ENCODE peak calls at places on chromosomes 11 and 22, in eight cellular contexts. One of them, this sample, is unnamed.

GRCh38 chr22:44175676-44176075 is 5.0 kb upstream of the PARVG start:
- DNase-seq in HCT116: no peak
- DNase-seq in fibroblast of mammary gland: no peak
- DNase-seq in stimulated activated effector memory CD8-positive, alpha-beta T cell treated with anti-CD3 and anti-CD28 coated beads, Interleukin-12 subunit alpha, Interleukin-12 subunit beta, amount 100 ng/mL, for 72 hours: no peak
- DNase-seq in hepatic stellate cell: no peak
- DNase-seq in Daoy: no peak
- DNase-seq in choroid plexus epithelial cell: no peak
- DNase-seq in WTC11: no peak
- DNase-seq in this sample: no peak

GRCh38 chr11:69909561-69910518 is 90.6 kb upstream of the FGF3 start:
- DNase-seq in HCT116: no peak
- DNase-seq in fibroblast of mammary gland: no peak
- DNase-seq in stimulated activated effector memory CD8-positive, alpha-beta T cell treated with anti-CD3 and anti-CD28 coated beads, Interleukin-12 subunit alpha, Interleukin-12 subunit beta, amount 100 ng/mL, for 72 hours: no peak
- DNase-seq in hepatic stellate cell: peak
- DNase-seq in Daoy: no peak
- DNase-seq in choroid plexus epithelial cell: peak
- DNase-seq in WTC11: peak
- DNase-seq in this sample: no peak

GRCh38 chr22:19878461-19879247 is 24.0 kb upstream of the GNB1L start:
- DNase-seq in HCT116: no peak
- DNase-seq in fibroblast of mammary gland: peak
- DNase-seq in stimulated activated effector memory CD8-positive, alpha-beta T cell treated with anti-CD3 and anti-CD28 coated beads, Interleukin-12 subunit alpha, Interleukin-12 subunit beta, amount 100 ng/mL, for 72 hours: no peak
- DNase-seq in hepatic stellate cell: peak
- DNase-seq in Daoy: no peak
- DNase-seq in choroid plexus epithelial cell: peak
- DNase-seq in WTC11: peak
- DNase-seq in this sample: no peak

GRCh38 chr11:125663910-125664309 is 16.7 kb downstream of the ACRV1 start:
- DNase-seq in HCT116: no peak
- DNase-seq in fibroblast of mammary gland: no peak
- DNase-seq in stimulated activated effector memory CD8-positive, alpha-beta T cell treated with anti-CD3 and anti-CD28 coated beads, Interleukin-12 subunit alpha, Interleukin-12 subunit beta, amount 100 ng/mL, for 72 hours: no peak
- DNase-seq in hepatic stellate cell: no peak
- DNase-seq in Daoy: no peak
- DNase-seq in choroid plexus epithelial cell: peak
- DNase-seq in WTC11: no peak
- DNase-seq in this sample: no peak

GRCh38 chr11:87290304-87290922 is 252.7 kb downstream of the TMEM135 start:
- DNase-seq in HCT116: peak
- DNase-seq in fibroblast of mammary gland: peak
- DNase-seq in stimulated activated effector memory CD8-positive, alpha-beta T cell treated with anti-CD3 and anti-CD28 coated beads, Interleukin-12 subunit alpha, Interleukin-12 subunit beta, amount 100 ng/mL, for 72 hours: no peak
- DNase-seq in hepatic stellate cell: peak
- DNase-seq in Daoy: peak
- DNase-seq in choroid plexus epithelial cell: peak
- DNase-seq in WTC11: no peak
- DNase-seq in this sample: peak

GRCh38 chr22:37601203-37601539 is 7.5 kb upstream of the GGA1 start:
- DNase-seq in HCT116: no peak
- DNase-seq in fibroblast of mammary gland: no peak
- DNase-seq in stimulated activated effector memory CD8-positive, alpha-beta T cell treated with anti-CD3 and anti-CD28 coated beads, Interleukin-12 subunit alpha, Interleukin-12 subunit beta, amount 100 ng/mL, for 72 hours: no peak
- DNase-seq in hepatic stellate cell: no peak
- DNase-seq in Daoy: no peak
- DNase-seq in choroid plexus epithelial cell: no peak
- DNase-seq in WTC11: no peak
- DNase-seq in this sample: no peak

GRCh38 chr11:2892215-2893020 is 6.8 kb upstream of the CDKN1C start:
- DNase-seq in HCT116: no peak
- DNase-seq in fibroblast of mammary gland: peak
- DNase-seq in stimulated activated effector memory CD8-positive, alpha-beta T cell treated with anti-CD3 and anti-CD28 coated beads, Interleukin-12 subunit alpha, Interleukin-12 subunit beta, amount 100 ng/mL, for 72 hours: peak
- DNase-seq in hepatic stellate cell: peak
- DNase-seq in Daoy: peak
- DNase-seq in choroid plexus epithelial cell: peak
- DNase-seq in WTC11: peak
- DNase-seq in this sample: no peak

GRCh38 chr11:123251656-123252344 is 56.8 kb upstream of the CLMP start:
- DNase-seq in HCT116: no peak
- DNase-seq in fibroblast of mammary gland: peak
- DNase-seq in stimulated activated effector memory CD8-positive, alpha-beta T cell treated with anti-CD3 and anti-CD28 coated beads, Interleukin-12 subunit alpha, Interleukin-12 subunit beta, amount 100 ng/mL, for 72 hours: no peak
- DNase-seq in hepatic stellate cell: no peak
- DNase-seq in Daoy: no peak
- DNase-seq in choroid plexus epithelial cell: peak
- DNase-seq in WTC11: no peak
- DNase-seq in this sample: no peak

GRCh38 chr22:28951969-28952521 is 68.7 kb downstream of the ZNRF3 start:
- DNase-seq in HCT116: no peak
- DNase-seq in fibroblast of mammary gland: peak
- DNase-seq in stimulated activated effector memory CD8-positive, alpha-beta T cell treated with anti-CD3 and anti-CD28 coated beads, Interleukin-12 subunit alpha, Interleukin-12 subunit beta, amount 100 ng/mL, for 72 hours: no peak
- DNase-seq in hepatic stellate cell: peak
- DNase-seq in Daoy: no peak
- DNase-seq in choroid plexus epithelial cell: peak
- DNase-seq in WTC11: peak
- DNase-seq in this sample: no peak

GRCh38 chr11:35337136-35337918 is 82.0 kb downstream of the SLC1A2 start:
- DNase-seq in HCT116: peak
- DNase-seq in fibroblast of mammary gland: peak
- DNase-seq in stimulated activated effector memory CD8-positive, alpha-beta T cell treated with anti-CD3 and anti-CD28 coated beads, Interleukin-12 subunit alpha, Interleukin-12 subunit beta, amount 100 ng/mL, for 72 hours: peak
- DNase-seq in hepatic stellate cell: peak
- DNase-seq in Daoy: peak
- DNase-seq in choroid plexus epithelial cell: peak
- DNase-seq in WTC11: no peak
- DNase-seq in this sample: no peak

GRCh38 chr22:47011131-47011854 is 248.8 kb downstream of the TBC1D22A start:
- DNase-seq in HCT116: no peak
- DNase-seq in fibroblast of mammary gland: no peak
- DNase-seq in stimulated activated effector memory CD8-positive, alpha-beta T cell treated with anti-CD3 and anti-CD28 coated beads, Interleukin-12 subunit alpha, Interleukin-12 subunit beta, amount 100 ng/mL, for 72 hours: no peak
- DNase-seq in hepatic stellate cell: no peak
- DNase-seq in Daoy: no peak
- DNase-seq in choroid plexus epithelial cell: no peak
- DNase-seq in WTC11: no peak
- DNase-seq in this sample: no peak

GRCh38 chr11:37942081-37942480 is 1344.0 kb upstream of the RAG2 start:
- DNase-seq in HCT116: no peak
- DNase-seq in fibroblast of mammary gland: no peak
- DNase-seq in stimulated activated effector memory CD8-positive, alpha-beta T cell treated with anti-CD3 and anti-CD28 coated beads, Interleukin-12 subunit alpha, Interleukin-12 subunit beta, amount 100 ng/mL, for 72 hours: no peak
- DNase-seq in hepatic stellate cell: no peak
- DNase-seq in Daoy: no peak
- DNase-seq in choroid plexus epithelial cell: peak
- DNase-seq in WTC11: no peak
- DNase-seq in this sample: no peak

GRCh38 chr22:42321908-42322561 is 51.6 kb upstream of the TCF20 start:
- DNase-seq in HCT116: no peak
- DNase-seq in fibroblast of mammary gland: peak
- DNase-seq in stimulated activated effector memory CD8-positive, alpha-beta T cell treated with anti-CD3 and anti-CD28 coated beads, Interleukin-12 subunit alpha, Interleukin-12 subunit beta, amount 100 ng/mL, for 72 hours: no peak
- DNase-seq in hepatic stellate cell: no peak
- DNase-seq in Daoy: no peak
- DNase-seq in choroid plexus epithelial cell: peak
- DNase-seq in WTC11: no peak
- DNase-seq in this sample: no peak

GRCh38 chr22:30869996-30870395 is 98.6 kb downstream of the MORC2 start:
- DNase-seq in HCT116: no peak
- DNase-seq in fibroblast of mammary gland: no peak
- DNase-seq in stimulated activated effector memory CD8-positive, alpha-beta T cell treated with anti-CD3 and anti-CD28 coated beads, Interleukin-12 subunit alpha, Interleukin-12 subunit beta, amount 100 ng/mL, for 72 hours: no peak
- DNase-seq in hepatic stellate cell: no peak
- DNase-seq in Daoy: no peak
- DNase-seq in choroid plexus epithelial cell: no peak
- DNase-seq in WTC11: no peak
- DNase-seq in this sample: no peak

GRCh38 chr22:33958741-33959140 is 38.5 kb upstream of the LARGE1 start:
- DNase-seq in HCT116: no peak
- DNase-seq in fibroblast of mammary gland: no peak
- DNase-seq in stimulated activated effector memory CD8-positive, alpha-beta T cell treated with anti-CD3 and anti-CD28 coated beads, Interleukin-12 subunit alpha, Interleukin-12 subunit beta, amount 100 ng/mL, for 72 hours: no peak
- DNase-seq in hepatic stellate cell: no peak
- DNase-seq in Daoy: no peak
- DNase-seq in choroid plexus epithelial cell: no peak
- DNase-seq in WTC11: no peak
- DNase-seq in this sample: no peak

GRCh38 chr11:96215094-96215782 is 127.8 kb downstream of the MAML2 start:
- DNase-seq in HCT116: no peak
- DNase-seq in fibroblast of mammary gland: peak
- DNase-seq in stimulated activated effector memory CD8-positive, alpha-beta T cell treated with anti-CD3 and anti-CD28 coated beads, Interleukin-12 subunit alpha, Interleukin-12 subunit beta, amount 100 ng/mL, for 72 hours: peak
- DNase-seq in hepatic stellate cell: no peak
- DNase-seq in Daoy: peak
- DNase-seq in choroid plexus epithelial cell: peak
- DNase-seq in WTC11: no peak
- DNase-seq in this sample: no peak

GRCh38 chr22:36541831-36542391 is 12.9 kb upstream of the EIF3D start:
- DNase-seq in HCT116: peak
- DNase-seq in fibroblast of mammary gland: peak
- DNase-seq in stimulated activated effector memory CD8-positive, alpha-beta T cell treated with anti-CD3 and anti-CD28 coated beads, Interleukin-12 subunit alpha, Interleukin-12 subunit beta, amount 100 ng/mL, for 72 hours: peak
- DNase-seq in hepatic stellate cell: peak
- DNase-seq in Daoy: peak
- DNase-seq in choroid plexus epithelial cell: peak
- DNase-seq in WTC11: no peak
- DNase-seq in this sample: no peak

GRCh38 chr11:75184051-75184450 is 33.1 kb downstream of the SLCO2B1 start:
- DNase-seq in HCT116: no peak
- DNase-seq in fibroblast of mammary gland: no peak
- DNase-seq in stimulated activated effector memory CD8-positive, alpha-beta T cell treated with anti-CD3 and anti-CD28 coated beads, Interleukin-12 subunit alpha, Interleukin-12 subunit beta, amount 100 ng/mL, for 72 hours: no peak
- DNase-seq in hepatic stellate cell: no peak
- DNase-seq in Daoy: no peak
- DNase-seq in choroid plexus epithelial cell: no peak
- DNase-seq in WTC11: no peak
- DNase-seq in this sample: no peak

GRCh38 chr11:86061483-86061882 is 7.4 kb downstream of the PICALM start:
- DNase-seq in HCT116: no peak
- DNase-seq in fibroblast of mammary gland: no peak
- DNase-seq in stimulated activated effector memory CD8-positive, alpha-beta T cell treated with anti-CD3 and anti-CD28 coated beads, Interleukin-12 subunit alpha, Interleukin-12 subunit beta, amount 100 ng/mL, for 72 hours: no peak
- DNase-seq in hepatic stellate cell: no peak
- DNase-seq in Daoy: no peak
- DNase-seq in choroid plexus epithelial cell: no peak
- DNase-seq in WTC11: no peak
- DNase-seq in this sample: no peak

GRCh38 chr11:90770007-90770406 is 547.2 kb upstream of the CHORDC1 start:
- DNase-seq in HCT116: no peak
- DNase-seq in fibroblast of mammary gland: no peak
- DNase-seq in stimulated activated effector memory CD8-positive, alpha-beta T cell treated with anti-CD3 and anti-CD28 coated beads, Interleukin-12 subunit alpha, Interleukin-12 subunit beta, amount 100 ng/mL, for 72 hours: no peak
- DNase-seq in hepatic stellate cell: no peak
- DNase-seq in Daoy: no peak
- DNase-seq in choroid plexus epithelial cell: no peak
- DNase-seq in WTC11: no peak
- DNase-seq in this sample: no peak

GRCh38 chr11:65894034-65894591 is 3.6 kb downstream of the CCDC85B start:
- DNase-seq in HCT116: no peak
- DNase-seq in fibroblast of mammary gland: no peak
- DNase-seq in stimulated activated effector memory CD8-positive, alpha-beta T cell treated with anti-CD3 and anti-CD28 coated beads, Interleukin-12 subunit alpha, Interleukin-12 subunit beta, amount 100 ng/mL, for 72 hours: no peak
- DNase-seq in hepatic stellate cell: no peak
- DNase-seq in Daoy: peak
- DNase-seq in choroid plexus epithelial cell: no peak
- DNase-seq in WTC11: no peak
- DNase-seq in this sample: no peak

GRCh38 chr22:36323182-36323854 is 64.4 kb downstream of the MYH9 start:
- DNase-seq in HCT116: no peak
- DNase-seq in fibroblast of mammary gland: peak
- DNase-seq in stimulated activated effector memory CD8-positive, alpha-beta T cell treated with anti-CD3 and anti-CD28 coated beads, Interleukin-12 subunit alpha, Interleukin-12 subunit beta, amount 100 ng/mL, for 72 hours: no peak
- DNase-seq in hepatic stellate cell: no peak
- DNase-seq in Daoy: no peak
- DNase-seq in choroid plexus epithelial cell: peak
- DNase-seq in WTC11: no peak
- DNase-seq in this sample: no peak

GRCh38 chr11:73375830-73376167 is 400 bp upstream of the RELT start:
- DNase-seq in HCT116: no peak
- DNase-seq in fibroblast of mammary gland: no peak
- DNase-seq in stimulated activated effector memory CD8-positive, alpha-beta T cell treated with anti-CD3 and anti-CD28 coated beads, Interleukin-12 subunit alpha, Interleukin-12 subunit beta, amount 100 ng/mL, for 72 hours: peak
- DNase-seq in hepatic stellate cell: no peak
- DNase-seq in Daoy: no peak
- DNase-seq in choroid plexus epithelial cell: no peak
- DNase-seq in WTC11: no peak
- DNase-seq in this sample: no peak

GRCh38 chr11:88179141-88179540 is 3.9 kb upstream of the RAB38 start:
- DNase-seq in HCT116: no peak
- DNase-seq in fibroblast of mammary gland: peak
- DNase-seq in stimulated activated effector memory CD8-positive, alpha-beta T cell treated with anti-CD3 and anti-CD28 coated beads, Interleukin-12 subunit alpha, Interleukin-12 subunit beta, amount 100 ng/mL, for 72 hours: peak
- DNase-seq in hepatic stellate cell: no peak
- DNase-seq in Daoy: peak
- DNase-seq in choroid plexus epithelial cell: peak
- DNase-seq in WTC11: no peak
- DNase-seq in this sample: no peak

GRCh38 chr11:44765676-44766075 is 38.9 kb downstream of the TSPAN18 start:
- DNase-seq in HCT116: no peak
- DNase-seq in fibroblast of mammary gland: no peak
- DNase-seq in stimulated activated effector memory CD8-positive, alpha-beta T cell treated with anti-CD3 and anti-CD28 coated beads, Interleukin-12 subunit alpha, Interleukin-12 subunit beta, amount 100 ng/mL, for 72 hours: no peak
- DNase-seq in hepatic stellate cell: no peak
- DNase-seq in Daoy: no peak
- DNase-seq in choroid plexus epithelial cell: no peak
- DNase-seq in WTC11: no peak
- DNase-seq in this sample: no peak

GRCh38 chr11:87628161-87628560 is 547.1 kb downstream of the RAB38 start:
- DNase-seq in HCT116: no peak
- DNase-seq in fibroblast of mammary gland: no peak
- DNase-seq in stimulated activated effector memory CD8-positive, alpha-beta T cell treated with anti-CD3 and anti-CD28 coated beads, Interleukin-12 subunit alpha, Interleukin-12 subunit beta, amount 100 ng/mL, for 72 hours: no peak
- DNase-seq in hepatic stellate cell: no peak
- DNase-seq in Daoy: no peak
- DNase-seq in choroid plexus epithelial cell: no peak
- DNase-seq in WTC11: no peak
- DNase-seq in this sample: no peak

GRCh38 chr22:42562282-42562681 is 8.5 kb downstream of the SERHL2 start:
- DNase-seq in HCT116: no peak
- DNase-seq in fibroblast of mammary gland: no peak
- DNase-seq in stimulated activated effector memory CD8-positive, alpha-beta T cell treated with anti-CD3 and anti-CD28 coated beads, Interleukin-12 subunit alpha, Interleukin-12 subunit beta, amount 100 ng/mL, for 72 hours: no peak
- DNase-seq in hepatic stellate cell: no peak
- DNase-seq in Daoy: no peak
- DNase-seq in choroid plexus epithelial cell: no peak
- DNase-seq in WTC11: no peak
- DNase-seq in this sample: no peak

GRCh38 chr22:46263208-46263575 is at the start of gene PKDREJ:
- DNase-seq in HCT116: no peak
- DNase-seq in fibroblast of mammary gland: no peak
- DNase-seq in stimulated activated effector memory CD8-positive, alpha-beta T cell treated with anti-CD3 and anti-CD28 coated beads, Interleukin-12 subunit alpha, Interleukin-12 subunit beta, amount 100 ng/mL, for 72 hours: no peak
- DNase-seq in hepatic stellate cell: no peak
- DNase-seq in Daoy: no peak
- DNase-seq in choroid plexus epithelial cell: no peak
- DNase-seq in WTC11: no peak
- DNase-seq in this sample: no peak

GRCh38 chr11:73931039-73931645 is 19.7 kb upstream of the DNAJB13 start:
- DNase-seq in HCT116: peak
- DNase-seq in fibroblast of mammary gland: peak
- DNase-seq in stimulated activated effector memory CD8-positive, alpha-beta T cell treated with anti-CD3 and anti-CD28 coated beads, Interleukin-12 subunit alpha, Interleukin-12 subunit beta, amount 100 ng/mL, for 72 hours: no peak
- DNase-seq in hepatic stellate cell: peak
- DNase-seq in Daoy: peak
- DNase-seq in choroid plexus epithelial cell: peak
- DNase-seq in WTC11: peak
- DNase-seq in this sample: peak

GRCh38 chr22:35918466-35918865 is 110.2 kb downstream of the RBFOX2 start:
- DNase-seq in HCT116: no peak
- DNase-seq in fibroblast of mammary gland: peak
- DNase-seq in stimulated activated effector memory CD8-positive, alpha-beta T cell treated with anti-CD3 and anti-CD28 coated beads, Interleukin-12 subunit alpha, Interleukin-12 subunit beta, amount 100 ng/mL, for 72 hours: no peak
- DNase-seq in hepatic stellate cell: no peak
- DNase-seq in Daoy: no peak
- DNase-seq in choroid plexus epithelial cell: no peak
- DNase-seq in WTC11: no peak
- DNase-seq in this sample: no peak

GRCh38 chr11:110989734-110990133 is 255.8 kb upstream of the POU2AF2 start:
- DNase-seq in HCT116: no peak
- DNase-seq in fibroblast of mammary gland: peak
- DNase-seq in stimulated activated effector memory CD8-positive, alpha-beta T cell treated with anti-CD3 and anti-CD28 coated beads, Interleukin-12 subunit alpha, Interleukin-12 subunit beta, amount 100 ng/mL, for 72 hours: no peak
- DNase-seq in hepatic stellate cell: no peak
- DNase-seq in Daoy: no peak
- DNase-seq in choroid plexus epithelial cell: peak
- DNase-seq in WTC11: no peak
- DNase-seq in this sample: no peak

GRCh38 chr11:83945953-83946352 is 659.8 kb upstream of the CCDC90B start:
- DNase-seq in HCT116: no peak
- DNase-seq in fibroblast of mammary gland: no peak
- DNase-seq in stimulated activated effector memory CD8-positive, alpha-beta T cell treated with anti-CD3 and anti-CD28 coated beads, Interleukin-12 subunit alpha, Interleukin-12 subunit beta, amount 100 ng/mL, for 72 hours: no peak
- DNase-seq in hepatic stellate cell: no peak
- DNase-seq in Daoy: no peak
- DNase-seq in choroid plexus epithelial cell: no peak
- DNase-seq in WTC11: no peak
- DNase-seq in this sample: no peak

GRCh38 chr11:17979770-17980371 is 33.0 kb downstream of the SERGEF start:
- DNase-seq in HCT116: no peak
- DNase-seq in fibroblast of mammary gland: peak
- DNase-seq in stimulated activated effector memory CD8-positive, alpha-beta T cell treated with anti-CD3 and anti-CD28 coated beads, Interleukin-12 subunit alpha, Interleukin-12 subunit beta, amount 100 ng/mL, for 72 hours: peak
- DNase-seq in hepatic stellate cell: peak
- DNase-seq in Daoy: peak
- DNase-seq in choroid plexus epithelial cell: peak
- DNase-seq in WTC11: peak
- DNase-seq in this sample: no peak

This sample was measured in iPS DF 19.7.